ENCODE peak calls at places on chromosomes 7 and 10, in six cellular contexts. F is iris pigment epithelial cell; D is GM13976; H is stimulated activated CD4-positive, alpha-beta T cell treated with anti-CD3 and anti-CD28 coated beads, Interleukin-2, amount 100 ng/mL, for 48 hours; B is PC-9; J is iPS DF 6.9. R is an unnamed sample.

GRCh38 chr7:8422177-8422576 is 11.2 kb upstream of the NXPH1 start:
- DNase-seq in F (no peak), D (no peak), H (no peak), B (no peak), J (no peak), R (no peak)

GRCh38 chr10:47173929-47174442 is 126.0 kb upstream of the GDF10 start:
- DNase-seq in F (no peak), D (no peak), H (no peak), B (no peak), J (no peak), R (no peak)

GRCh38 chr7:31019509-31019908 is 32.6 kb upstream of the ADCYAP1R1 start:
- DNase-seq in F (no peak), D (no peak), H (no peak), B (no peak), J (no peak), R (no peak)

GRCh38 chr10:78875331-78875877 is 193.4 kb upstream of the ZMIZ1 start:
- DNase-seq in F (no peak), D (no peak), H (no peak), B (no peak), J (peak; percentile 25), R (no peak)

GRCh38 chr10:11325817-11326216 is 285.6 kb downstream of the USP6NL start:
- DNase-seq in F (peak; percentile 32), D (no peak), H (no peak), B (no peak), J (no peak), R (no peak)

GRCh38 chr10:120012566-120012965 is 120.0 kb downstream of the SEC23IP start:
- DNase-seq in F (peak; percentile 45), D (no peak), H (no peak), B (peak; percentile 71), J (no peak), R (peak; percentile 24)

GRCh38 chr7:93048136-93048930 is 69.4 kb downstream of the SAMD9 start:
- DNase-seq in F (peak; percentile 41), D (no peak), H (no peak), B (no peak), J (no peak), R (no peak)

GRCh38 chr10:132989476-132990415 is 47.4 kb upstream of the CFAP46 start:
- DNase-seq in F (no peak), D (no peak), H (no peak), B (no peak), J (no peak), R (no peak)

GRCh38 chr7:99036531-99037175 is 107.3 kb downstream of the SMURF1 start:
- DNase-seq in F (peak; percentile 45), D (no peak), H (no peak), B (no peak), J (peak; percentile 41), R (peak; percentile 65)

GRCh38 chr10:129914960-129915359 is 49.1 kb downstream of the EBF3 start:
- DNase-seq in F (no peak), D (no peak), H (no peak), B (no peak), J (no peak), R (no peak)

GRCh38 chr10:87674963-87675362 is 15.3 kb downstream of the PAPSS2 start:
- DNase-seq in F (peak; percentile 80), D (no peak), H (no peak), B (peak; percentile 38), J (no peak), R (no peak)

GRCh38 chr7:6266699-6267098 is 5.7 kb downstream of the CYTH3 start:
- DNase-seq in F (no peak), D (no peak), H (no peak), B (no peak), J (no peak), R (no peak)